ENCODE peak calls at places on chromosomes 12 and 14, in six cellular contexts. T, J, V, M, F and E are unnamed samples.

GRCh38 chr12:132436791-132437251 is 53.1 kb upstream of the FBRSL1 start:
- DNase-seq in J (no peak), M (no peak), F (no peak), V (no peak), T (no peak), E (no peak)

GRCh38 chr14:59679872-59680271 is 103.3 kb upstream of the CCDC175 start:
- DNase-seq in M (no peak), V (no peak), T (no peak), J (no peak), F (no peak), E (no peak)

GRCh38 chr12:124904306-124905098 is 9.9 kb downstream of the UBC start:
- DNase-seq in M (no peak), V (peak), F (peak), T (no peak), J (peak), E (peak)

GRCh38 chr12:630656-631632 is 32.3 kb downstream of the NINJ2 start:
- DNase-seq in M (peak), T (no peak), V (peak), J (no peak), F (no peak), E (peak)

GRCh38 chr12:54017027-54017788 is 8.4 kb downstream of the HOXC8 start:
- DNase-seq in F (peak), J (no peak), T (no peak), M (no peak), V (no peak), E (no peak)

GRCh38 chr14:71891970-71892369 is 40.3 kb upstream of the RGS6 start:
- DNase-seq in J (no peak), V (no peak), F (no peak), T (no peak), M (no peak), E (no peak)

GRCh38 chr14:32006267-32007110 is 70.6 kb upstream of the ARHGAP5 start:
- DNase-seq in J (peak), F (no peak), V (no peak), T (no peak), M (no peak), E (no peak)

GRCh38 chr12:24278832-24279231 is 329.4 kb upstream of the SOX5 start:
- DNase-seq in F (no peak), V (no peak), T (no peak), M (no peak), J (no peak), E (no peak)

GRCh38 chr14:60815371-60815770 is 80.8 kb downstream of the MNAT1 start:
- DNase-seq in J (peak), M (no peak), T (no peak), V (no peak), F (no peak), E (no peak)

GRCh38 chr14:99036594-99037293 is 235.3 kb downstream of the BCL11B start:
- DNase-seq in J (no peak), T (no peak), V (peak), F (no peak), M (no peak), E (no peak)

GRCh38 chr12:124869011-124869665 is 5.5 kb upstream of the SCARB1 start:
- DNase-seq in M (no peak), F (no peak), V (peak), J (no peak), T (no peak), E (peak)

GRCh38 chr12:56983386-56983785 is 23.0 kb downstream of the ZBTB39 start:
- DNase-seq in V (no peak), T (no peak), J (no peak), F (no peak), M (no peak), E (no peak)

GRCh38 chr12:32273712-32274111 is 125.6 kb upstream of the FGD4 start:
- DNase-seq in T (no peak), F (no peak), V (no peak), M (no peak), J (no peak), E (peak)

GRCh38 chr12:124654666-124655316 is 87.4 kb upstream of the NCOR2 start:
- DNase-seq in T (no peak), J (no peak), F (peak), V (peak), M (no peak), E (no peak)

GRCh38 chr12:109621271-109621671 is 47.7 kb downstream of the MVK start:
- DNase-seq in F (no peak), M (no peak), V (no peak), J (no peak), T (no peak), E (no peak)

GRCh38 chr14:32683679-32684078 is 255.0 kb upstream of the NPAS3 start:
- DNase-seq in M (no peak), J (no peak), V (no peak), F (no peak), T (no peak), E (no peak)

GRCh38 chr12:120110550-120111501 is 5.7 kb downstream of the RAB35 start:
- DNase-seq in M (peak), V (peak), T (no peak), J (no peak), F (no peak), E (peak)

GRCh38 chr12:3752096-3752709 is 706 bp downstream of the CRACR2A start:
- DNase-seq in T (peak), V (peak), M (no peak), J (peak), F (no peak), E (peak)

GRCh38 chr12:46246021-46246700 is 22.7 kb downstream of the SLC38A1 start:
- DNase-seq in J (no peak), V (no peak), T (no peak), F (no peak), M (no peak), E (no peak)

GRCh38 chr12:94561943-94562411 is 88.4 kb downstream of the TMCC3 start:
- DNase-seq in V (peak), M (no peak), F (no peak), J (no peak), T (no peak), E (no peak)

DNA sequence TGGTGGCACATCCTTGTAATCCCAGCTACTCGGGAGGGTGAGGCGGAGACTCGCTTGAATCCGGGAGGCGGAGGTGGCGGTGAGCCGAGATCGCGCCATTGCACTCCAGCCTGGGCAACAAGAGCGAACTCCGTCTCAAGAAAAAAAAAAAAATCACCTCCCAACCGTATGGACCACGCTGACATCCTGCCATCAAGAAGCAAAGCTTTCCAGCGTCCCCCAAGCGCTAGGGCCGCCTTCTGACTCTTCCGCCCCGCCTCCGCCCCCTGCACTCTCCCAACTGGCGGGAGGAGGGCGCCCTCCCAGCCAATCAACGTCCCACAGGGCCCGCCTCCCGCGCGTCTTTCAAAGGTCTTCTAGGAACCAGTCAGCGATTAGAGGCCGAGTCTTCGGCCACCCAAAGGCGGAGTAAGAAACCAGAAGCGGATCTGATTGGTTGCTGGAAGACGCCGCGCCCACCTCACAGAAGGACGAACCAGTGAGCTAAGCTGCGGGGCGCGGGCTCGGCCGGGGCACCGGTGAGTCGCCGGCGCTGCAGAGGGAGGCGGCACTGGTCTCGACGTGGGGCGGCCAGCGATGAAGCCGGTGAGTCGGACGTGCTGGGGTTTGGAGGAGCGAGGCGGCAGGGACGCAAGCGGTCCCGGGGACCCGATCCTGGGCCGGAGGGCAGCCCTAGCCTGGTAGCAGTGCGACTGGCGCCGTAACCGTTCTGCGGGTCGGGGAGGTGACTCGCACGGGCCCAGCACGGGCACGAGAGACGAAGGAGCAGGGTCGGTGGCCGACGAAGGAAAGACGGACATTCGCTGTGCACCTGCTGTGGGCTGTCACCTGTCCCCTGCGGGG is at the start of gene CDKN3:
- DNase-seq in M (peak), F (peak), J (peak), V (peak), T (peak), E (peak)
- TF ChIP-seq POLR2A in M (no peak), F (peak), J (peak), V (peak), T (peak), E (peak)

GRCh38 chr14:93971635-93972027 is 4.7 kb downstream of the ASB2 start:
- DNase-seq in T (no peak), M (no peak), V (no peak), J (no peak), F (no peak), E (no peak)

GRCh38 chr14:93972618-93973205 is 3.7 kb downstream of the ASB2 start:
- DNase-seq in F (no peak), M (no peak), T (no peak), V (no peak), J (no peak), E (no peak)

GRCh38 chr14:93969082-93969828 is 7.1 kb downstream of the ASB2 start:
- DNase-seq in V (peak), T (no peak), F (no peak), M (no peak), J (no peak), E (no peak)

GRCh38 chr14:93970589-93970966 is 5.8 kb downstream of the ASB2 start:
- DNase-seq in T (peak), V (no peak), J (peak), F (no peak), M (no peak), E (no peak)

DNA sequence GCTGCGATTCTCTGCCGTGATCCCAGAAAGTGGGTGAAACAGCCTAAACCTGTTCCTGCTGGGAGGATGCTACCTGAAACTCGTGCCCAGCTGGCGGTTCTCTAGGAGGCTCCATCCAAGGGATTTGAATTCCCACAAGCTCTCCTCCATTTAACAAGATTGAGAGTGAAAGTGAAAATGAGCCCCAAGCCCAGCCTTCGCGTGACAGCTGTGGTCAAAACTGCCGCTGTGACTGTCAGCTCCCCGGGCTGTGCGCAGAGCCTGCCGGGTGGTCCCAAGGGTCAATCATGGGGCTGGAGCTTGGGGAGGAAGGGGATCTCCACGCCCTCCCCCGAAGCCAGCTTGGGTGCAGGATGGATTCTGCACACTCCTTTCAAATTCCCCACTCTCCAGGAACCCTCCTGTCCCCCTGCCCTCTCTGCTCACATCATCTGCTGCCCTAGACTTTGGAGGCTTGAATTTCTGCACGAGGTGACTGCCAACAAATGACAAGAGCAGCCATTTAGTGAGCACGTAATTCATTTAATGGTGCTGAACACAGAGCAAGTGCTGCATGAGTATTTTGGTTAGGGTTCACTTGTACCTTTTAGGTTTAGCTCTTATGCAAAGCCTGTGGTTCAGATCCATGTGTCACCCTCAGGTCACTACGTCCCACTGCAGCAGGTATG is 5.3 kb downstream of the ASB2 start:
- DNase-seq in M (no peak), F (no peak), V (no peak), J (no peak), T (no peak), E (no peak)
- TF ChIP-seq POLR2A in M (no peak), F (no peak), V (no peak), J (no peak), T (no peak), E (no peak)

GRCh38 chr12:7638764-7639570 is 26.7 kb downstream of the APOBEC1 start:
- DNase-seq in T (peak), M (peak), F (peak), J (peak), V (peak), E (peak)
- TF ChIP-seq POLR2A in T (no peak), M (no peak), F (no peak), J (no peak), V (no peak), E (no peak)

GRCh38 chr14:105904379-105904778 is 378.0 kb downstream of the TMEM121 start:
- DNase-seq in F (no peak), V (no peak), T (no peak), M (no peak), J (no peak), E (no peak)
- TF ChIP-seq POLR2A in F (no peak), V (no peak), T (no peak), M (no peak), J (no peak), E (no peak)

DNA sequence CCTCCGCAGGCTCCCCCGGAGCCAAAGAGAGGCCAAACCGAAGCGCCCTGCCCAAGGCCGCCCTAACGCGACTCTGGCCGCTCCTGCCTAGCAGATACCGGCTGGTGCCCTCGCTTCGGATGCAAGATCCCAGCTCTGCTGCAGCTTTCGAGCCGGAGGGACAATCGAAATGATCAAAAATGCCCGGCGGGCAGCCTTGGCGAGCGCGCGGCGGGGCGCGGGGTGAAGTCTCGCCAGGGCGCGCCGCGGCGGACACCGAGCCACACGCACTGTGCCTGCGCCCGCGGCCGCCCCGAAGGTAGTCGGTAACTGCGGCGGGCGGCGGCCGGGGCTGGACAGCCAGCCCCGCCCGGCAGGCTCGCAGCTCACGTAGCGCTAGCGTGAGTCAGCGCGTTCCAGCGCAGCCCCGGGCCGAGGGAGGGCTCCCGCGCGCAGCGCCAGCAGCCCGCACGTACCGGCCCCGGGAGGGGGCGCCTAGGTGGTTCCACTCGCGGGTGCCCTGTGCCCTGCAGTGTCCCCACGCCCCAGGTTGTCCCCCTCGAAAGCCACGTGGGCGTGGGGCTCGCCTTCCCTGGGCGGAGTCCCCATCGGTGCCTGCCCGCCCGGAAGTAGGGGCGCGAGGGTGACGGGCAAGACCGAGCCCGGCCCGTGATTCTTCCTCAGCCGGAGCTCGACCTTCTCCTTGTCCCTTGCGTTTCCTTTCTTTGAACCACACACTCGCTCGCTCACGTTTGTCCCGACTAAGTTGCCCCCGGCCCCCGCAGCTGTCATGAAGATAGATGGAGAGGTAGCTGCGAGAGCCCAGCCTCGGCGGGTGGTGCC is 109.3 kb upstream of the EGLN3 start:
- DNase-seq in T (no peak), V (peak), J (peak), F (peak), M (no peak), E (peak)
- TF ChIP-seq POLR2A in T (peak), V (peak), J (peak), F (no peak), M (no peak), E (peak)

GRCh38 chr12:89951694-89952060 is 243.0 kb upstream of the ATP2B1 start:
- DNase-seq in T (no peak), F (no peak), V (no peak), M (no peak), J (no peak), E (no peak)

GRCh38 chr12:89951050-89951693 is 242.5 kb upstream of the ATP2B1 start:
- DNase-seq in V (no peak), J (no peak), M (no peak), T (no peak), F (peak), E (peak)

GRCh38 chr12:89949457-89950195 is 241.0 kb upstream of the ATP2B1 start:
- DNase-seq in J (peak), T (no peak), V (no peak), M (no peak), F (peak), E (peak)

GRCh38 chr12:89950421-89950820 is 241.8 kb upstream of the ATP2B1 start:
- DNase-seq in T (no peak), V (no peak), J (no peak), F (no peak), M (no peak), E (no peak)

GRCh38 chr12:89954259-89954658 is 245.6 kb upstream of the ATP2B1 start:
- DNase-seq in V (no peak), M (no peak), J (no peak), F (no peak), T (no peak), E (no peak)
- TF ChIP-seq POLR2A in V (no peak), M (no peak), J (no peak), F (no peak), T (no peak), E (no peak)

GRCh38 chr14:23077962-23078361 is 17.0 kb downstream of the ACIN1 start:
- DNase-seq in T (no peak), V (no peak), J (no peak), F (no peak), M (no peak), E (no peak)

GRCh38 chr14:23076785-23077408 is 18.0 kb downstream of the ACIN1 start:
- DNase-seq in T (no peak), V (no peak), J (peak), F (no peak), M (no peak), E (no peak)

GRCh38 chr14:23079716-23080115 is 15.2 kb downstream of the ACIN1 start:
- DNase-seq in T (no peak), F (no peak), M (no peak), J (no peak), V (no peak), E (no peak)

GRCh38 chr14:23080474-23080873 is 14.5 kb downstream of the ACIN1 start:
- DNase-seq in F (no peak), M (no peak), T (no peak), J (no peak), V (no peak), E (no peak)

DNA sequence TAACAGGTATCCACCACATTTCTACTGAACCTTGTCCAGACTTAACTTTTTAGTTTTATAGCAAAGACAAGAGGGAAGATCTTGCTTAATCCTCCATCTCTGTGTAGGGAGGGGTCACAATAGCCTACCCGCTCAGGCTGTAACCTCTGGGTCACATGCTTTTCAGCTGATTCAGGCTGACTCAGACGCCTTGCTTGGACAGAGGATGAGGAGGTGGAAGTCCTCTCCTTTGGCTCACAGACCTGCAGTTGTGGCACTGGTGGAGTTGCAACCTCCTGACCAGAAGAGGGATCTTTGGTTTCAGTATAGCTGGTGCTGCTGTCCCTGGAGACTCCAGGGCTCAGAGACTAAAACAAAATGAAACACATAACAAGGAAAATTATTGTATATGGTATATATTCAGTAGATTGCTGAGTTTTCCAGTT is 16.2 kb downstream of the ACIN1 start:
- DNase-seq in T (no peak), M (no peak), F (peak), J (peak), V (peak), E (no peak)
- TF ChIP-seq POLR2A in T (no peak), M (no peak), F (no peak), J (no peak), V (no peak), E (no peak)

GRCh38 chr14:105300542-105301102 is at the start of gene BRF1:
- DNase-seq in V (peak), F (peak), T (peak), M (peak), J (peak), E (peak)
- TF ChIP-seq POLR2A in V (peak), F (no peak), T (no peak), M (no peak), J (no peak), E (peak)